ENCODE peak calls at places on chromosomes 5 and 9, in five cellular contexts. A is prostate gland, S is HCT116, N is ovary, G is esophagus squamous epithelium. L is an unnamed sample.

GRCh38 chr5:67358186-67358585 is 161.6 kb upstream of the CD180 start:
- DNase-seq in A (no peak), S (no peak), N (no peak), G (no peak), L (no peak)

GRCh38 chr5:23035555-23036090 is 182.5 kb upstream of the CDH12 start:
- DNase-seq in A (no peak), S (no peak), N (no peak), G (no peak), L (no peak)

GRCh38 chr5:57441557-57441956 is 41.1 kb downstream of the ACTBL2 start:
- DNase-seq in A (no peak), S (no peak), N (peak), G (no peak), L (no peak)

GRCh38 chr5:134110382-134110781 is 4.1 kb upstream of the TCF7 start:
- DNase-seq in A (no peak), S (no peak), N (no peak), G (no peak), L (no peak)

GRCh38 chr5:92567831-92568450 is 1013.1 kb downstream of the NR2F1-AS1 start:
- DNase-seq in A (no peak), S (no peak), N (no peak), G (no peak), L (no peak)

GRCh38 chr9:18520395-18520794 is 46.4 kb downstream of the ADAMTSL1 start:
- DNase-seq in A (no peak), S (no peak), N (no peak), G (no peak), L (no peak)

GRCh38 chr5:14728109-14728938 is 63.8 kb downstream of the OTULIN start:
- DNase-seq in A (no peak), S (no peak), N (no peak), G (no peak), L (peak)

GRCh38 chr5:79236364-79236969 is 536 bp downstream of the JMY start:
- DNase-seq in A (no peak), S (no peak), N (no peak), G (no peak), L (no peak)

GRCh38 chr5:13745508-13745907 is 199.0 kb downstream of the DNAH5 start:
- DNase-seq in A (no peak), S (no peak), N (no peak), G (no peak), L (no peak)

GRCh38 chr5:3277590-3278196 is 317.9 kb upstream of the IRX1 start:
- DNase-seq in A (no peak), S (no peak), N (no peak), G (no peak), L (no peak)

GRCh38 chr9:86827893-86828292 is 119.4 kb downstream of the GAS1 start:
- DNase-seq in A (no peak), S (no peak), N (no peak), G (no peak), L (no peak)

GRCh38 chr5:171867786-171868185 is 82.2 kb downstream of the SMIM23 start:
- DNase-seq in A (no peak), S (no peak), N (no peak), G (no peak), L (no peak)

GRCh38 chr5:139577689-139578347 is 16.7 kb downstream of the UBE2D2 start:
- DNase-seq in A (no peak), S (no peak), N (no peak), G (no peak), L (no peak)

GRCh38 chr9:38671748-38672147 is 48.2 kb downstream of the FAM240B start:
- DNase-seq in A (no peak), S (no peak), N (no peak), G (no peak), L (no peak)

GRCh38 chr5:79923431-79923830 is 67.6 kb downstream of the MTX3 start:
- DNase-seq in A (no peak), S (no peak), N (no peak), G (no peak), L (no peak)

GRCh38 chr5:154215931-154216330 is 25.4 kb downstream of the GALNT10 start:
- DNase-seq in A (no peak), S (no peak), N (no peak), G (no peak), L (no peak)

GRCh38 chr5:139178582-139178917 is 19.6 kb downstream of the SIL1 start:
- DNase-seq in A (no peak), S (no peak), N (no peak), G (no peak), L (no peak)

GRCh38 chr9:107755267-107755666 is 265.7 kb upstream of the KLF4 start:
- DNase-seq in A (peak), S (peak), N (no peak), G (no peak), L (no peak)

GRCh38 chr5:14235872-14236271 is 92.7 kb downstream of the TRIO start:
- DNase-seq in A (no peak), S (no peak), N (no peak), G (no peak), L (no peak)

GRCh38 chr9:20312732-20313131 is 309.6 kb downstream of the MLLT3 start:
- DNase-seq in A (no peak), S (no peak), N (no peak), G (no peak), L (no peak)

GRCh38 chr5:62489471-62489870 is 76.9 kb downstream of the IPO11 start:
- DNase-seq in A (no peak), S (no peak), N (no peak), G (no peak), L (no peak)

GRCh38 chr5:94025788-94026473 is 284.5 kb upstream of the POU5F2 start:
- DNase-seq in A (no peak), S (no peak), N (no peak), G (no peak), L (no peak)

GRCh38 chr5:78813286-78813685 is 164.7 kb upstream of the LHFPL2 start:
- DNase-seq in A (no peak), S (no peak), N (no peak), G (no peak), L (no peak)

GRCh38 chr5:130109152-130109551 is 204.9 kb downstream of the CHSY3 start:
- DNase-seq in A (no peak), S (peak), N (no peak), G (no peak), L (no peak)

GRCh38 chr5:14818931-14819790 is 52.4 kb downstream of the ANKH start:
- DNase-seq in A (no peak), S (no peak), N (no peak), G (no peak), L (no peak)

GRCh38 chr9:89497978-89498844 is at the start of gene SEMA4D:
- DNase-seq in A (peak), S (peak), N (peak), G (no peak), L (peak)

GRCh38 chr5:115069087-115069968 is 100.4 kb downstream of the TRIM36 start:
- DNase-seq in A (peak), S (peak), N (no peak), G (no peak), L (no peak)

GRCh38 chr9:124163988-124164350 is 93.8 kb upstream of the NEK6 start:
- DNase-seq in A (no peak), S (no peak), N (no peak), G (no peak), L (no peak)

GRCh38 chr9:134136117-134136996 is 475 bp downstream of the WDR5 start:
- DNase-seq in A (no peak), S (no peak), N (peak), G (no peak), L (peak)

GRCh38 chr5:17185776-17186175 is 31.7 kb upstream of the BASP1 start:
- DNase-seq in A (no peak), S (no peak), N (peak), G (no peak), L (no peak)

GRCh38 chr9:129469188-129469987 is 151.5 kb downstream of the C9orf50 start:
- DNase-seq in A (no peak), S (no peak), N (no peak), G (no peak), L (no peak)

GRCh38 chr9:101626295-101626694 is 31.5 kb upstream of the PPP3R2 start:
- DNase-seq in A (no peak), S (no peak), N (no peak), G (no peak), L (no peak)

GRCh38 chr5:14178671-14179211 is 35.6 kb downstream of the TRIO start:
- DNase-seq in A (no peak), S (no peak), N (no peak), G (no peak), L (no peak)

GRCh38 chr5:168611163-168611562 is 32.0 kb upstream of the PANK3 start:
- DNase-seq in A (no peak), S (no peak), N (no peak), G (no peak), L (no peak)

GRCh38 chr5:174723315-174723978 is 935 bp upstream of the MSX2 start:
- DNase-seq in A (no peak), S (no peak), N (no peak), G (no peak), L (no peak)
- H3K4me3 ChIP-seq in A (no peak), S (peak), N (no peak), G (no peak), L (no peak)

GRCh38 chr9:110340306-110340705 is 2.6 kb upstream of the TXNDC8 start:
- DNase-seq in A (no peak), S (peak), N (no peak), G (no peak), L (no peak)
- TF ChIP-seq CTCF in A (no peak), S (peak), N (no peak), G (peak), L (peak)

GRCh38 chr5:73094415-73094814 is 26.0 kb upstream of the TMEM171 start:
- DNase-seq in A (no peak), S (no peak), N (no peak), G (no peak), L (no peak)
- H3K27ac ChIP-seq in A (no peak), S (no peak), N (no peak), G (no peak), L (no peak)

GRCh38 chr5:53424691-53425597 is 55.5 kb upstream of the FST start:
- DNase-seq in A (no peak), S (no peak), N (no peak), G (no peak), L (no peak)

GRCh38 chr5:53426878-53427277 is 53.6 kb upstream of the FST start:
- DNase-seq in A (no peak), S (no peak), N (no peak), G (no peak), L (no peak)

GRCh38 chr5:53426517-53426839 is 54.0 kb upstream of the FST start:
- DNase-seq in A (no peak), S (no peak), N (no peak), G (no peak), L (no peak)

GRCh38 chr5:53427965-53428364 is 52.5 kb upstream of the FST start:
- DNase-seq in A (no peak), S (no peak), N (no peak), G (no peak), L (no peak)

DNA sequence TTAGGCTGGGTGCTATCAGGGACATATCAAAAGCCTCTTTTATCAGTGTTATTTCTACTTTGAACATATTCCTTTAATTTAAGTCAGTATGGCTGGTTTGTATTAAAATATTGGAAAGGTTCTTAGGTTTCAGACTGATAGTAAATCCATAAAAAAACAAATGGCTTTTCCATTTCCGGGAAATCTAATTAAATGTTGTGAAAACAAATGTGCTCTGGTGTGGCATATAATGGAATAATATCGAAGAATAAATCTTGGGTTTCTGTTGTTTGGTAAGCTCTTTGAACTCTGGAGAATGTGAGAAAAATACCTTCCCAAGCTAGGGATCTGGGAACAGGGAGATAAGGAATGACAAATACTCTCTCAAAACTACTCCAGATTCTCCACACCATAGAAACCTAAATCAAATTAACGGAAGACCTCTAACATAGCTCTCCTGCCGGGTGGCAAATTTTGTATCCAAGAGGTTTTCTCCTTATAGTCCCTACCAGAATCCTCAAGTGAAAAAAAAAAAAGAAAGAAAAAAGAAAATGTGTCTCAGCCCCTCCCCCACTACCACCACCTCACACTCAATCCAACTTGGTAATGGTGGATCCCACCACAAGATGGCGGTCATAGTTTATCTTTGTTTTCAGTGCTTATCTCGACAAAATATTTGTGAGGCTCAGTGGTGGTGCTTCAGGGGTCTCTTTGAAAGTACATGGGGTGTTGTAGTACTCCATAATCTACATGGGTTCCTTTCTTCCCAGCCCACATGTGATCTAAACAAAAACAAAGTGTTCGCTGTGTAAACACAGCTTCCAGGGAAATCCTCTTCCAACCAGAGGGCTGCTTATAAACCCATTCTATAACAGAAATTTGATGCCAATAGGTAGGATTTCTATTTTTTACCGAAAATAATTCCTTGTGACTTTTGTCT is 54.6 kb upstream of the FST start:
- DNase-seq in A (no peak), S (peak), N (no peak), G (no peak), L (no peak)
- H3K4me3 ChIP-seq in A (no peak), S (no peak), N (no peak), G (no peak), L (no peak)

DNA sequence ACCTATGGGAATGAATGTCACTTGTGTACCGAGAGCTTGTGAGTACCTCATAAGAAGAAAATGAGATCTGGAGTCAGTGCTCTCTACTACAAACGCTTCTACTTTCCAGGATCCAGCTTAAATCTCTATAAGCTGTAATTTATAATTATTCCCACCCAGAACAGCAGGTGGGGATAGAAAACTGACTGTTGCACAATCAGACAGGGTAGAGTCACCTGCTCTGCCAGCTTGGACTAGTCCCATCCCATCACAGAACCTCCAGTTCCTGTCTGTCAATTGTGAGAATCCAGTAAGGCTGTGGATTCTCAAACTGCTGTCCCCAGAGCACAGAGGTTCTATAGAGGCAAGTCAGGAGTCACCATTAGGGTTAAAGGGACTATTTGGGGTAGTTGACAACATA is 2.0 kb downstream of the SPINK7 start:
- DNase-seq in A (no peak), S (no peak), N (no peak), G (no peak), L (no peak)
- TF ChIP-seq CTCF in A (peak), S (peak), N (no peak), G (no peak), L (no peak)

DNA sequence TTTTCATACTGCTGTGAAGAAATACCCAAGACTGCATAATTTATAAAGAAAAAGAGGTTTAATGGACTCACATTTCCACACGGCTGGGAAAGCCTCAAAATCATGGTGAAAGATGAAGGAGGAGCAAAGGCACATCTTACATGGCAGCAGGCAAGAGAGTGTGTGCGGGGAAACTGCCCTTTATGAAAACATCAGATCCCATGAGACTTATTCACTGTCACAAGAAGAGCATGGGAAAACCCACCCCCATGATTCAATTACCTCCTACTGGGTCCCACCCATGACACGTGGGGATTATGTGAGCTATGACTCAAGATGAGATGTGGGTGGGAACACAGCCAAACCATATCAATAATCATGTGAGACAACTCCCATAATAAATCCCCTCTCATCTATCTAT is 8.7 kb downstream of the TTC39B start:
- DNase-seq in A (no peak), S (no peak), N (no peak), G (no peak), L (no peak)
- H3K27ac ChIP-seq in A (no peak), S (no peak), N (no peak), G (no peak), L (peak)

GRCh38 chr9:80884180-80884579 is 805.2 kb downstream of the TLE1 start:
- DNase-seq in A (no peak), S (no peak), N (no peak), G (no peak), L (no peak)

GRCh38 chr9:80885894-80886293 is 803.5 kb downstream of the TLE1 start:
- DNase-seq in A (no peak), S (no peak), N (peak), G (no peak), L (no peak)

GRCh38 chr9:80881350-80881749 is 808.0 kb downstream of the TLE1 start:
- DNase-seq in A (no peak), S (no peak), N (no peak), G (no peak), L (no peak)

GRCh38 chr9:80878556-80878955 is 810.8 kb downstream of the TLE1 start:
- DNase-seq in A (no peak), S (no peak), N (no peak), G (no peak), L (no peak)

GRCh38 chr9:80881946-80882345 is 807.4 kb downstream of the TLE1 start:
- DNase-seq in A (no peak), S (no peak), N (no peak), G (no peak), L (no peak)
- H3K4me3 ChIP-seq in A (no peak), S (no peak), N (no peak), G (no peak), L (no peak)

GRCh38 chr9:121169094-121169601 is 32.5 kb downstream of the RAB14 start:
- DNase-seq in A (no peak), S (no peak), N (peak), G (no peak), L (no peak)
- TF ChIP-seq CTCF in A (peak), S (no peak), N (peak), G (peak), L (no peak)

DNA sequence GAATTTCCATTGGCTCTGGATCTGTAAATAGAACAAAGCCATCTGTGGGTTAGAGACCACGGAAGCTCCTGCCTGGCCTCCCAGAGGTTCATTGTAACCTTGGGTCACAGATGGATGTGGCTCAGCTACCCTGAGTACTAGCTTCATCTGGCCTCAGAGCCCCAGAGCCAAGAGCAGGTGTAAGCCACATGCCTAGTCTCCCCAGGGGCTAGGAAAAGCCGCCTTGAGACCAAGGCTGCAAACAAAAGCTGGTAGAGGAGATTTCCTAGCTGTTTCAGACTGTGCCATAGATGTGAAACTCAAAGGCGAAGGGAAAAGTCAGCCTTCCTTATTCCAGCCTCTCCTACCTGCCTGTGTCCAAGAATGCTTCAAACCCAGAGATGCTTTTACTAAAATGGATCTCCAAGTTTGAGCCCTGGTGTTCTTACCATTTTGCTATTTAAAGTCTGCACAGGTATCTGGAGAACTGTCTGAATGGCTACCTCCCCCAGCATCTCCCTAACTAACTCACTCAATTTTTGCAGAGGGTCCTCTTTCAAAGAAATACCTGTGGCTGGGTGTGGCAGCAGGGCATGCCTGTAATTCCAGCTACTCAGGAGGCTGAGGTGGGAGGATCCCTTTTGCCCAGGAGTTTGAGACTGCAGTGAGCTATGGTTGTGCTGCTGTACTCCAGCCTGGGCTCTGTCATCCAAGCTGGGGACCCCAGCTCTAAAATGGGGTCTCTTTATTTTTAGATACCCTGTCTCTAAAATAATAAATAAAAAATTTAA is 42.3 kb upstream of the MAP1B start:
- DNase-seq in A (no peak), S (no peak), N (no peak), G (no peak), L (no peak)
- H3K27ac ChIP-seq in A (no peak), S (no peak), N (no peak), G (no peak), L (no peak)

GRCh38 chr5:52928664-52929063 is 60.5 kb upstream of the ITGA2 start:
- DNase-seq in A (no peak), S (no peak), N (no peak), G (no peak), L (no peak)

GRCh38 chr5:52920929-52921328 is 68.2 kb upstream of the ITGA2 start:
- DNase-seq in A (no peak), S (no peak), N (no peak), G (no peak), L (no peak)

GRCh38 chr5:52925001-52925400 is 64.2 kb upstream of the ITGA2 start:
- DNase-seq in A (no peak), S (no peak), N (no peak), G (no peak), L (no peak)

GRCh38 chr5:52922384-52922783 is 66.8 kb upstream of the ITGA2 start:
- DNase-seq in A (no peak), S (peak), N (no peak), G (no peak), L (no peak)

DNA sequence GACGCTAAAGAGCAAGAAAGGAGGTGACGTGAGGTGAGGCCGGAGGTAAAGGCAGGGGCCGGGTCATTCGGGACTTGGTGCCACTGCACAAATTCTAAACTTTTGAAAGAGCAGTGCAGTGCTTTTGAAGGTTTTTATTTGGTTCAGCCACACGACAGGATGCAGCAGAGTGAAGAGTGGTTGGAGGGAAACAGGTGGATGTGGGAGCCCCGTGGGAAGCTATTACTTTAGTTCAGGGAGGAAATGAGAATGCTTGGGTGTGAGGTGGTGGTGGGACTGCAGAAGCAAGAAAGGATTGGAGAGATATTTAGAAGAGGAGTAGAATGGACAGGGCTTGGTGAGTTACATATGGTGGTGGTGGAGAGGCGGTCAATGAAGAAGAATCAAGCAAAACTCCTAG is 64.7 kb upstream of the ITGA2 start:
- DNase-seq in A (no peak), S (no peak), N (no peak), G (no peak), L (no peak)
- H3K4me3 ChIP-seq in A (no peak), S (no peak), N (no peak), G (no peak), L (no peak)